ENCODE peak calls at places on chromosomes 11 and 22, in seven cellular contexts. One of them, this sample, is unnamed.

GRCh38 chr22:23180301-23180892 is at the start of gene BCR:
- DNase-seq in GM23248: peak; percentile 88
- DNase-seq in HT1080: peak; percentile 36
- DNase-seq in GM12892: peak; percentile 67
- DNase-seq in iPS-NIHi11: peak; percentile 87
- DNase-seq in hepatic stellate cell: peak; percentile 88
- DNase-seq in cardiac septum: peak; percentile 85
- DNase-seq in this sample: peak; percentile 90

GRCh38 chr22:20153945-20154344 is 3.1 kb upstream of the CCDC188 start:
- DNase-seq in GM12892: no peak
- DNase-seq in cardiac septum: no peak
- DNase-seq in GM23248: peak; percentile 47
- DNase-seq in HT1080: no peak
- DNase-seq in iPS-NIHi11: peak; percentile 60
- DNase-seq in hepatic stellate cell: no peak
- DNase-seq in this sample: no peak

GRCh38 chr11:74442601-74443000 is 24.7 kb downstream of the KCNE3 start:
- DNase-seq in GM23248: peak; percentile 52
- DNase-seq in hepatic stellate cell: no peak
- DNase-seq in GM12892: no peak
- DNase-seq in iPS-NIHi11: no peak
- DNase-seq in cardiac septum: no peak
- DNase-seq in HT1080: no peak
- DNase-seq in this sample: no peak

GRCh38 chr11:122007611-122008071 is 108.4 kb downstream of the BLID start:
- DNase-seq in GM23248: no peak
- DNase-seq in iPS-NIHi11: no peak
- DNase-seq in GM12892: no peak
- DNase-seq in HT1080: no peak
- DNase-seq in hepatic stellate cell: no peak
- DNase-seq in cardiac septum: no peak
- DNase-seq in this sample: no peak

GRCh38 chr11:113260541-113260940 is 53.8 kb upstream of the TTC12 start:
- DNase-seq in GM12892: no peak
- DNase-seq in GM23248: no peak
- DNase-seq in hepatic stellate cell: no peak
- DNase-seq in cardiac septum: no peak
- DNase-seq in iPS-NIHi11: no peak
- DNase-seq in HT1080: no peak
- DNase-seq in this sample: no peak

GRCh38 chr11:113529606-113530005 is 54.4 kb upstream of the DRD2 start:
- DNase-seq in GM12892: no peak
- DNase-seq in GM23248: no peak
- DNase-seq in cardiac septum: peak; percentile 54
- DNase-seq in HT1080: no peak
- DNase-seq in hepatic stellate cell: no peak
- DNase-seq in iPS-NIHi11: no peak
- DNase-seq in this sample: no peak

GRCh38 chr11:61959678-61960077 is 7.8 kb downstream of the FTH1 start:
- DNase-seq in cardiac septum: no peak
- DNase-seq in GM23248: no peak
- DNase-seq in iPS-NIHi11: no peak
- DNase-seq in HT1080: no peak
- DNase-seq in GM12892: no peak
- DNase-seq in hepatic stellate cell: no peak
- DNase-seq in this sample: peak; percentile 2

GRCh38 chr22:42992886-42993479 is 22.0 kb downstream of the PACSIN2 start:
- DNase-seq in GM12892: no peak
- DNase-seq in iPS-NIHi11: no peak
- DNase-seq in GM23248: no peak
- DNase-seq in HT1080: no peak
- DNase-seq in hepatic stellate cell: no peak
- DNase-seq in cardiac septum: no peak
- DNase-seq in this sample: no peak

GRCh38 chr11:66906077-66906929 is 49.4 kb downstream of the LRFN4 start:
- DNase-seq in GM12892: no peak
- DNase-seq in GM23248: peak; percentile 26
- DNase-seq in hepatic stellate cell: no peak
- DNase-seq in iPS-NIHi11: peak; percentile 34
- DNase-seq in cardiac septum: no peak
- DNase-seq in HT1080: no peak
- DNase-seq in this sample: no peak

GRCh38 chr22:46797355-46797754 is 34.9 kb downstream of the TBC1D22A start:
- DNase-seq in iPS-NIHi11: peak; percentile 38
- DNase-seq in GM12892: no peak
- DNase-seq in cardiac septum: no peak
- DNase-seq in hepatic stellate cell: no peak
- DNase-seq in HT1080: no peak
- DNase-seq in GM23248: peak; percentile 31
- DNase-seq in this sample: no peak

GRCh38 chr11:57638005-57638760 is 11.5 kb downstream of the YPEL4 start:
- DNase-seq in GM12892: no peak
- DNase-seq in cardiac septum: peak; percentile 76
- DNase-seq in hepatic stellate cell: peak; percentile 99
- DNase-seq in iPS-NIHi11: peak; percentile 97
- DNase-seq in HT1080: peak; percentile 78
- DNase-seq in GM23248: peak; percentile 92
- DNase-seq in this sample: peak; percentile 99

GRCh38 chr11:69637956-69638871 is 2.7 kb upstream of the CCND1 start:
- DNase-seq in GM12892: no peak
- DNase-seq in GM23248: peak; percentile 87
- DNase-seq in cardiac septum: peak; percentile 80
- DNase-seq in HT1080: no peak
- DNase-seq in hepatic stellate cell: peak; percentile 79
- DNase-seq in iPS-NIHi11: peak; percentile 76
- DNase-seq in this sample: no peak

GRCh38 chr11:128692750-128693578 is 908 bp upstream of the FLI1 start:
- DNase-seq in cardiac septum: peak; percentile 80
- DNase-seq in GM23248: peak; percentile 87
- DNase-seq in HT1080: no peak
- DNase-seq in hepatic stellate cell: peak; percentile 68
- DNase-seq in GM12892: peak; percentile 47
- DNase-seq in iPS-NIHi11: no peak
- DNase-seq in this sample: no peak

GRCh38 chr11:123238297-123238696 is 43.2 kb upstream of the CLMP start:
- DNase-seq in GM12892: no peak
- DNase-seq in cardiac septum: no peak
- DNase-seq in GM23248: peak; percentile 90
- DNase-seq in iPS-NIHi11: no peak
- DNase-seq in hepatic stellate cell: no peak
- DNase-seq in HT1080: peak; percentile 35
- DNase-seq in this sample: no peak

GRCh38 chr11:44955019-44955738 is 4.5 kb upstream of the TP53I11 start:
- DNase-seq in hepatic stellate cell: peak; percentile 97
- DNase-seq in HT1080: peak; percentile 74
- DNase-seq in iPS-NIHi11: no peak
- DNase-seq in GM23248: peak; percentile 77
- DNase-seq in GM12892: no peak
- DNase-seq in cardiac septum: peak; percentile 89
- DNase-seq in this sample: no peak

GRCh38 chr11:97972731-97973130 is 1048.0 kb upstream of the CNTN5 start:
- DNase-seq in iPS-NIHi11: no peak
- DNase-seq in hepatic stellate cell: no peak
- DNase-seq in GM12892: no peak
- DNase-seq in GM23248: no peak
- DNase-seq in cardiac septum: no peak
- DNase-seq in HT1080: no peak
- DNase-seq in this sample: no peak

GRCh38 chr22:50252081-50253045 is 1.3 kb upstream of the HDAC10 start:
- DNase-seq in hepatic stellate cell: peak; percentile 89
- DNase-seq in HT1080: peak; percentile 72
- DNase-seq in cardiac septum: peak; percentile 88
- DNase-seq in GM23248: peak; percentile 86
- DNase-seq in iPS-NIHi11: peak; percentile 77
- DNase-seq in GM12892: peak; percentile 78
- DNase-seq in this sample: no peak

GRCh38 chr11:2462092-2462985 is 17.5 kb downstream of the KCNQ1 start:
- DNase-seq in HT1080: no peak
- DNase-seq in cardiac septum: peak; percentile 66
- DNase-seq in hepatic stellate cell: no peak
- DNase-seq in GM12892: no peak
- DNase-seq in iPS-NIHi11: peak; percentile 4
- DNase-seq in GM23248: no peak
- DNase-seq in this sample: no peak

GRCh38 chr22:49033616-49034015 is 794.1 kb downstream of the BRD1 start:
- DNase-seq in iPS-NIHi11: no peak
- DNase-seq in hepatic stellate cell: no peak
- DNase-seq in cardiac septum: no peak
- DNase-seq in GM12892: no peak
- DNase-seq in GM23248: no peak
- DNase-seq in HT1080: no peak
- DNase-seq in this sample: no peak

GRCh38 chr22:16949561-16949960 is 58.5 kb downstream of the GAB4 start:
- DNase-seq in GM23248: peak; percentile 9
- DNase-seq in hepatic stellate cell: no peak
- DNase-seq in HT1080: peak; percentile 65
- DNase-seq in iPS-NIHi11: no peak
- DNase-seq in GM12892: no peak
- DNase-seq in cardiac septum: no peak
- DNase-seq in this sample: no peak

GRCh38 chr22:49716441-49716840 is 111.2 kb downstream of the BRD1 start:
- DNase-seq in HT1080: no peak
- DNase-seq in hepatic stellate cell: no peak
- DNase-seq in iPS-NIHi11: no peak
- DNase-seq in GM12892: no peak
- DNase-seq in GM23248: no peak
- DNase-seq in cardiac septum: no peak
- DNase-seq in this sample: no peak

GRCh38 chr11:33387996-33388395 is 130.8 kb downstream of the HIPK3 start:
- DNase-seq in cardiac septum: no peak
- DNase-seq in GM23248: no peak
- DNase-seq in hepatic stellate cell: no peak
- DNase-seq in iPS-NIHi11: no peak
- DNase-seq in GM12892: no peak
- DNase-seq in HT1080: no peak
- DNase-seq in this sample: no peak